ENCODE peak calls at places on chromosomes 4 and X, in four cellular contexts. C is cardiac muscle cell, Z is breast epithelium, M is heart left ventricle. T is an unnamed sample.

GRCh38 chr4:149980941-149981340 is 97.3 kb upstream of the DCLK2 start:
- DNase-seq in C (peak), Z (no peak), M (peak), T (peak)

GRCh38 chr4:11857881-11858280 is 429.2 kb upstream of the HS3ST1 start:
- DNase-seq in C (no peak), Z (no peak), M (no peak), T (no peak)

GRCh38 chrX:136141569-136141968 is 5.8 kb upstream of the FHL1 start:
- DNase-seq in C (no peak), Z (no peak), M (no peak), T (no peak)

GRCh38 chr4:118265312-118266144 is 87.3 kb downstream of the PRSS12 start:
- DNase-seq in C (no peak), Z (no peak), M (no peak), T (no peak)

GRCh38 chr4:86840858-86841257 is 8.3 kb downstream of the SLC10A6 start:
- DNase-seq in C (no peak), Z (no peak), M (no peak), T (no peak)

GRCh38 chr4:24557036-24558022 is 27.0 kb downstream of the DHX15 start:
- DNase-seq in C (no peak), Z (no peak), M (no peak), T (no peak)

GRCh38 chrX:123173833-123174232 is 10.2 kb upstream of the GRIA3 start:
- DNase-seq in C (no peak), Z (no peak), M (no peak), T (no peak)

GRCh38 chr4:188190461-188190860 is 51.2 kb downstream of the TRIML1 start:
- DNase-seq in C (no peak), Z (no peak), M (no peak), T (no peak)

GRCh38 chr4:86967798-86968197 is 33.0 kb downstream of the AFF1 start:
- DNase-seq in C (no peak), Z (no peak), M (no peak), T (no peak)

GRCh38 chrX:107449490-107450175 is at the start of gene FRMPD3:
- DNase-seq in C (peak), Z (no peak), M (no peak), T (no peak)

GRCh38 chr4:101147283-101147682 is 200.0 kb downstream of the PPP3CA start:
- DNase-seq in C (no peak), Z (no peak), M (no peak), T (no peak)

GRCh38 chrX:111376897-111377601 is 34.9 kb downstream of the DCX start:
- DNase-seq in C (peak), Z (no peak), M (no peak), T (no peak)

GRCh38 chrX:15242899-15243555 is 26.9 kb downstream of the ASB9 start:
- DNase-seq in C (peak), Z (no peak), M (peak), T (peak)

GRCh38 chr4:153465583-153465921 is 608 bp upstream of the TMEM131L start:
- DNase-seq in C (peak), Z (peak), M (peak), T (peak)

GRCh38 chr4:153467154-153467896 is 1.2 kb downstream of the TMEM131L start:
- DNase-seq in C (peak), Z (peak), M (peak), T (no peak)

GRCh38 chr4:153466637-153467153 is 535 bp downstream of the TMEM131L start:
- DNase-seq in C (peak), Z (no peak), M (no peak), T (no peak)

GRCh38 chr4:153465145-153465544 is 1.0 kb upstream of the TMEM131L start:
- DNase-seq in C (no peak), Z (no peak), M (no peak), T (no peak)

DNA sequence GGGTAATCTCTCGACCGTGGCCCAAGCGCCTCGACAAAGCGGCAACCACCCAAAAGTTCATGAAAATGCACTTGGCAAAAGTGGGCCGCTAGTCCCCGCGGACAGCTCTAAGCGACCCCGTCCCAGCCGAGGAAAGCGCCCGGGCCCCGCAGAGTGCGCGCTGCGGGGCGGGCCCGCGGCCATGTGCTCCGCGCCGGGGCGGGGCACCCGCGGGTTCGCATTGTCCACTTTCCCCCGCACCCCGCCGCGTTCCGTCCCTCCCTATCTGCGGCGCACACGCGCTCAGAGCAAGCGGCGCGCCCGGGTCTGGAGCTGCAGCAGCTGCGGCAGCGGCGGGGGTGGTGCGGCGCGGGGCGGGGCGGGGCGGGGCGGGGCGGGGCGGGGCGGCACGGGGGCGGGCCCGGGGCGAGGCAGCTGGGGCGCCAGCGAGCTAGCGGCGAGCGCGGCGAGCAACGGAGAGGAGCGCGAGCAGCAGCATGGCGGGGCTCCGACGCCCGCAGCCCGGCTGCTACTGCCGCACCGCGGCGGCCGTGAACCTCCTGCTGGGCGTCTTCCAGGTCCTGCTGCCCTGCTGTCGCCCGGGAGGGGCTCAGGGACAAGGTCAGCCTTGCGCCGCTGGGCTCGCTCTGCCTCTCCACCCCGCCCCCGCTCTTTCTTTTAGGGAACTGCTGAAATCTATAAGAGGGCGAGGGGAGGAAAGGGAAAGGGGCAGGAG is at the start of gene TMEM131L:
- DNase-seq in C (peak), Z (peak), M (peak), T (peak)
- TF ChIP-seq CTCF in C (peak), Z (peak), M (no peak), T (peak)

DNA sequence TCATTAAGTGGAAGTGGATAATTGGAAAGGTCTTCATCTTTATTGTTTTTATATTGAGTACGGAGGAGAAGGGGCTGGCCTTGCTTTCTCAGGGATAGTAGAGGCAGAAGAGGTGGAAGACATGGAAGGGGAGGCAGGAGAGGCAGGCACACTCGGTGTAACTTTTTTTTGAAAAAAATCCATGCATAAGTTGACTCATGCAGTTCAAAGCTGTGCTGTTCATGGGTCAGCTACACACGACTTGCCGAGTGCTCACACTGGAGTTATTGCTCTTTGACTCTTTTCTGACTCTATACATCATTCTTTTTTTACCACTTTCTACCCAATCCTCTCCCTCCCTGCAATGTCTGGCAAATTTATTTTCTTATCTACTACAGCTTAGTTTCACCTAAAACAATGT is 158.3 kb upstream of the AADAT start:
- DNase-seq in C (no peak), Z (no peak), M (no peak), T (no peak)
- TF ChIP-seq CTCF in C (no peak), Z (no peak), M (no peak), T (no peak)

GRCh38 chrX:133523526-133523925 is 108.2 kb upstream of the GPC4 start:
- DNase-seq in C (no peak), Z (no peak), M (no peak), T (no peak)
- TF ChIP-seq CTCF in C (no peak), Z (no peak), M (no peak), T (no peak)

GRCh38 chr4:785332-786073 is 40.4 kb downstream of the CPLX1 start:
- DNase-seq in C (no peak), Z (no peak), M (no peak), T (no peak)

GRCh38 chr4:786074-786741 is 39.7 kb downstream of the CPLX1 start:
- DNase-seq in C (no peak), Z (no peak), M (no peak), T (no peak)

GRCh38 chr4:788006-788635 is 37.8 kb downstream of the CPLX1 start:
- DNase-seq in C (no peak), Z (no peak), M (no peak), T (no peak)

GRCh38 chr4:787561-787981 is 38.4 kb downstream of the CPLX1 start:
- DNase-seq in C (no peak), Z (no peak), M (no peak), T (no peak)

GRCh38 chr4:786861-787300 is 39.0 kb downstream of the CPLX1 start:
- DNase-seq in C (no peak), Z (no peak), M (peak), T (no peak)
- TF ChIP-seq CTCF in C (peak), Z (peak), M (peak), T (no peak)